ENCODE peak calls at places on chromosomes 13 and 19, in eight cellular contexts. P is PC-3, O is SK-N-SH, X is GM23338, Z is HCT116, E is hepatocyte, D is MM.1S, Y is OCI-LY7. R is an unnamed sample.

GRCh38 chr13:98942997-98943396 is 34.9 kb downstream of the DOCK9 start:
- DNase-seq in P (no peak), O (no peak), X (no peak), Z (no peak), E (no peak), D (no peak), Y (no peak), R (no peak)

GRCh38 chr13:95437561-95437960 is 115.0 kb upstream of the CLDN10 start:
- DNase-seq in P (no peak), O (no peak), X (no peak), Z (no peak), E (no peak), D (no peak), Y (no peak), R (no peak)

GRCh38 chr13:72508392-72508791 is 219.0 kb downstream of the MZT1 start:
- DNase-seq in P (no peak), O (no peak), X (no peak), Z (no peak), E (no peak), D (no peak), Y (no peak), R (no peak)

GRCh38 chr19:42286349-42287016 is 15.4 kb upstream of the PRR19 start:
- DNase-seq in P (no peak), O (peak), X (no peak), Z (no peak), E (peak), D (no peak), Y (peak), R (no peak)

GRCh38 chr13:29520671-29521070 is 74.8 kb downstream of the SLC7A1 start:
- DNase-seq in P (peak), O (no peak), X (no peak), Z (no peak), E (no peak), D (no peak), Y (no peak), R (no peak)

GRCh38 chr13:32025730-32026129 is 5.8 kb upstream of the FRY start:
- DNase-seq in P (no peak), O (no peak), X (peak), Z (no peak), E (no peak), D (no peak), Y (no peak), R (peak)

GRCh38 chr13:29817604-29818378 is 32.6 kb downstream of the UBL3 start:
- DNase-seq in P (no peak), O (peak), X (no peak), Z (no peak), E (no peak), D (peak), Y (peak), R (no peak)

GRCh38 chr19:40609561-40610395 is 8.6 kb downstream of the LTBP4 start:
- DNase-seq in P (no peak), O (peak), X (peak), Z (peak), E (peak), D (peak), Y (peak), R (peak)

GRCh38 chr19:38806371-38806770 is 6.4 kb downstream of the LGALS4 start:
- DNase-seq in P (no peak), O (no peak), X (no peak), Z (no peak), E (no peak), D (no peak), Y (peak), R (no peak)

GRCh38 chr19:18477042-18477760 is 39.3 kb upstream of the ISYNA1 start:
- DNase-seq in P (no peak), O (no peak), X (peak), Z (no peak), E (no peak), D (no peak), Y (no peak), R (no peak)

GRCh38 chr19:2188708-2189385 is 25.1 kb downstream of the DOT1L start:
- DNase-seq in P (no peak), O (no peak), X (no peak), Z (no peak), E (no peak), D (no peak), Y (no peak), R (no peak)

GRCh38 chr19:45344621-45345505 is 4.3 kb downstream of the KLC3 start:
- DNase-seq in P (no peak), O (no peak), X (no peak), Z (no peak), E (no peak), D (no peak), Y (no peak), R (no peak)
- TF ChIP-seq CTCF in P (no peak), O (no peak), X (no peak), Z (no peak), E (no peak), D (no peak), Y (no peak), R (no peak)

GRCh38 chr13:69618393-69618792 is 489.2 kb upstream of the ATXN8OS start:
- DNase-seq in P (no peak), O (no peak), X (no peak), Z (no peak), E (no peak), D (no peak), Y (no peak), R (no peak)
- TF ChIP-seq EZH2phosphoT487 in P (no peak), O (no peak), X (no peak), Z (no peak), E (no peak), D (no peak), Y (no peak), R (no peak)

GRCh38 chr13:106507560-106508274 is 27.7 kb downstream of the EFNB2 start:
- DNase-seq in P (peak), O (no peak), X (peak), Z (no peak), E (peak), D (no peak), Y (no peak), R (peak)
- H2AFZ ChIP-seq in P (no peak), O (no peak), X (peak), Z (no peak), E (no peak), D (no peak), Y (no peak), R (no peak)

GRCh38 chr13:37869756-37870488 is at the start of gene TRPC4:
- DNase-seq in P (peak), O (peak), X (peak), Z (no peak), E (peak), D (no peak), Y (no peak), R (peak)
- TF ChIP-seq CTCF in P (peak), O (peak), X (peak), Z (no peak), E (peak), D (peak), Y (no peak), R (peak)

GRCh38 chr19:50759886-50760285 is 10.4 kb upstream of the GPR32 start:
- DNase-seq in P (peak), O (no peak), X (peak), Z (peak), E (no peak), D (peak), Y (peak), R (peak)
- TF ChIP-seq EZH2phosphoT487 in P (no peak), O (no peak), X (no peak), Z (no peak), E (no peak), D (no peak), Y (no peak), R (no peak)

GRCh38 chr19:46365561-46365960 is 18.7 kb downstream of the PPP5C start:
- DNase-seq in P (no peak), O (no peak), X (no peak), Z (no peak), E (no peak), D (no peak), Y (no peak), R (peak)

GRCh38 chr19:46369817-46370216 is 22.9 kb downstream of the PPP5C start:
- DNase-seq in P (peak), O (no peak), X (no peak), Z (no peak), E (no peak), D (no peak), Y (no peak), R (no peak)

GRCh38 chr19:46368116-46368515 is 21.2 kb downstream of the PPP5C start:
- DNase-seq in P (no peak), O (no peak), X (no peak), Z (no peak), E (no peak), D (no peak), Y (no peak), R (no peak)

GRCh38 chr19:46366620-46367277 is 19.9 kb downstream of the PPP5C start:
- DNase-seq in P (no peak), O (no peak), X (no peak), Z (no peak), E (no peak), D (no peak), Y (no peak), R (no peak)

DNA sequence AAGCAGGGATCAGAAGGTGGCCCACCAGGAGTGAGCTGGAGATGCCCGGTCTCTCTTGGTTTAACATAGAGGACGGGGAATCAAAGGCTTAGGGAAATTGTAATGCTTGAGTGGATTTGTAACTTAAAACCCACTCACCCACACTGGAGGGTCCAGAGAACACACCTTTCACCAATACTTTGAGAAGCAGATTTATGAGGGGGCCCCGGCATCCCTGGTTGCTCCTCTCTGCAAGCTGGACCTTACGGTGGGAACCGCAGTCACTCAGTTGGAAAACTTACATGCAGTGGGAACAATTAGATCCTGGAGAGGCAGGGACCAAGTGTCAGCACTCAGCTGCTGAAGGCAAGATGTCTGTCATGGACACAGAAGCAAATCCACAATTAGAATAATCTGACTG is 20.5 kb downstream of the PPP5C start:
- DNase-seq in P (no peak), O (no peak), X (no peak), Z (no peak), E (no peak), D (no peak), Y (no peak), R (no peak)
- H2AFZ ChIP-seq in P (no peak), O (no peak), X (no peak), Z (no peak), E (no peak), D (no peak), Y (no peak), R (no peak)

GRCh38 chr19:58063712-58064111 is 4.6 kb downstream of the ZNF135 start:
- DNase-seq in P (no peak), O (no peak), X (no peak), Z (no peak), E (no peak), D (no peak), Y (no peak), R (no peak)
- TF ChIP-seq CTCF in P (no peak), O (no peak), X (no peak), Z (no peak), E (no peak), D (no peak), Y (no peak), R (no peak)

GRCh38 chr19:12884926-12885748 is 1.9 kb downstream of the KLF1 start:
- DNase-seq in P (peak), O (peak), X (peak), Z (no peak), E (peak), D (peak), Y (peak), R (peak)
- TF ChIP-seq EZH2phosphoT487 in P (no peak), O (no peak), X (no peak), Z (no peak), E (no peak), D (no peak), Y (no peak), R (peak)

DNA sequence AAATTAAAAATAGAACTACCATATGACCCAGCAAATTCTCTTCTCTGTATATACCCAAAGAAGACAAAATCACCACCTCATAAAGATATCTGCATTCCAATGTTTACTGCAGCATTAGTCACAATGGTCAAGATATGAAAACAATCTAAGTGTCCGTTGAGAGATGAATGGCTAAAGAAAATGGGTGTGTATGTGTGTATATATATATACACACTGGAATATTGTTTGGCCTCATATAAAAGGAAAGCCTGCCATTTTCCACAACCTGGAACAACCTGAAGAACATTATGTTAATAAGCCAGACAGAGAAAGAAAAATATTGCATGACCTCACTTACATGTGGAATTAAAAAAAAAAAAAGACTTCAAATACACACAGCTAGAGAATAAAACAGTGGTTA is 29.5 kb upstream of the RBM26 start:
- DNase-seq in P (peak), O (no peak), X (no peak), Z (no peak), E (no peak), D (no peak), Y (no peak), R (no peak)
- H2AFZ ChIP-seq in P (no peak), O (no peak), X (no peak), Z (no peak), E (no peak), D (no peak), Y (no peak), R (no peak)

GRCh38 chr13:77150651-77151050 is 123.7 kb upstream of the FBXL3 start:
- DNase-seq in P (no peak), O (peak), X (no peak), Z (no peak), E (no peak), D (no peak), Y (no peak), R (no peak)
- TF ChIP-seq CTCF in P (no peak), O (no peak), X (no peak), Z (no peak), E (no peak), D (no peak), Y (no peak), R (no peak)

R was measured in neural progenitor cell.